ENCODE peak calls at places on chromosome 4, in eight cellular contexts. Q is mesenchymal stem cell, Z is GM23248, H is neuronal stem cell, X is MM.1S, L is fibroblast of lung, J is IMR-90, W is endothelial cell of umbilical vein. V is an unnamed sample.
A peak's percentile ranks its signal among the peaks of the same experiment; 100 is the strongest.

GRCh38 chr4:114384629-114385028 is 214.0 kb upstream of the UGT8 start:
- DNase-seq in Q (peak; percentile 56), Z (peak; percentile 76), H (no peak), X (peak; percentile 56), L (peak; percentile 76), J (peak; percentile 77), W (peak; percentile 62), V (peak; percentile 31)

GRCh38 chr4:74486905-74487304 is 42.0 kb downstream of the AREG start:
- DNase-seq in Q (no peak), Z (no peak), H (no peak), X (no peak), L (no peak), J (no peak), W (no peak), V (no peak)

GRCh38 chr4:47065099-47065498 is 33.7 kb downstream of the GABRB1 start:
- DNase-seq in Q (no peak), Z (no peak), H (no peak), X (no peak), L (peak; percentile 85), J (no peak), W (no peak), V (peak; percentile 76)

GRCh38 chr4:139177888-139178609 is 1.0 kb upstream of the ELF2 start:
- DNase-seq in Q (peak; percentile 96), Z (peak; percentile 98), H (peak; percentile 93), X (peak; percentile 95), L (peak; percentile 94), J (peak; percentile 91), W (peak; percentile 96), V (peak; percentile 87)

GRCh38 chr4:31408136-31408535 is 688.0 kb downstream of the PCDH7 start:
- DNase-seq in Q (no peak), Z (no peak), H (no peak), X (no peak), L (no peak), J (no peak), W (no peak), V (no peak)

GRCh38 chr4:99763635-99764101 is 53.0 kb upstream of the DAPP1 start:
- DNase-seq in Q (peak; percentile 68), Z (peak; percentile 97), H (no peak), X (no peak), L (peak; percentile 98), J (peak; percentile 89), W (peak; percentile 13), V (peak; percentile 92)

GRCh38 chr4:177511611-177512010 is 69.4 kb upstream of the AGA start:
- DNase-seq in Q (no peak), Z (no peak), H (no peak), X (no peak), L (no peak), J (no peak), W (no peak), V (no peak)

GRCh38 chr4:1871471-1872021 is 353 bp downstream of the NSD2 start:
- DNase-seq in Q (no peak), Z (peak; percentile 59), H (peak; percentile 59), X (peak; percentile 18), L (no peak), J (no peak), W (peak; percentile 35), V (no peak)

GRCh38 chr4:83370640-83370906 is 35.9 kb upstream of the HPSE start:
- DNase-seq in Q (peak; percentile 14), Z (peak; percentile 44), H (no peak), X (no peak), L (no peak), J (peak; percentile 24), W (no peak), V (peak; percentile 33)

GRCh38 chr4:23945521-23946017 is 55.7 kb upstream of the PPARGC1A start:
- DNase-seq in Q (peak; percentile 90), Z (peak; percentile 90), H (no peak), X (no peak), L (peak; percentile 80), J (peak; percentile 86), W (no peak), V (peak; percentile 73)

GRCh38 chr4:165709973-165710526 is 163.0 kb upstream of the TLL1 start:
- DNase-seq in Q (no peak), Z (no peak), H (no peak), X (no peak), L (no peak), J (no peak), W (no peak), V (no peak)

GRCh38 chr4:170464614-170465197 is 374.9 kb upstream of the AADAT start:
- DNase-seq in Q (no peak), Z (no peak), H (no peak), X (no peak), L (no peak), J (no peak), W (no peak), V (no peak)

GRCh38 chr4:112423591-112423990 is 92.4 kb downstream of the NEUROG2 start:
- DNase-seq in Q (no peak), Z (peak; percentile 4), H (no peak), X (no peak), L (peak; percentile 35), J (peak; percentile 36), W (no peak), V (no peak)

GRCh38 chr4:140249351-140249750 is 95.4 kb upstream of the MAML3 start:
- DNase-seq in Q (peak; percentile 49), Z (peak; percentile 21), H (no peak), X (no peak), L (peak; percentile 79), J (peak; percentile 57), W (peak; percentile 63), V (peak; percentile 32)

GRCh38 chr4:13597604-13598003 is 29.9 kb downstream of the BOD1L1 start:
- DNase-seq in Q (no peak), Z (peak; percentile 62), H (no peak), X (no peak), L (no peak), J (peak; percentile 38), W (no peak), V (no peak)

GRCh38 chr4:53465291-53465690 is 87.8 kb downstream of the FIP1L1 start:
- DNase-seq in Q (no peak), Z (no peak), H (no peak), X (no peak), L (no peak), J (peak; percentile 31), W (no peak), V (no peak)

GRCh38 chr4:6516762-6517161 is 44.3 kb upstream of the PPP2R2C start:
- DNase-seq in Q (no peak), Z (no peak), H (no peak), X (no peak), L (no peak), J (no peak), W (no peak), V (no peak)

GRCh38 chr4:165874799-165875371 is 1.8 kb downstream of the TLL1 start:
- DNase-seq in Q (peak; percentile 13), Z (no peak), H (peak; percentile 41), X (no peak), L (no peak), J (no peak), W (no peak), V (no peak)

GRCh38 chr4:2078584-2078983 is 19.5 kb downstream of the NAT8L start:
- DNase-seq in Q (no peak), Z (no peak), H (no peak), X (no peak), L (no peak), J (no peak), W (no peak), V (no peak)

DNA sequence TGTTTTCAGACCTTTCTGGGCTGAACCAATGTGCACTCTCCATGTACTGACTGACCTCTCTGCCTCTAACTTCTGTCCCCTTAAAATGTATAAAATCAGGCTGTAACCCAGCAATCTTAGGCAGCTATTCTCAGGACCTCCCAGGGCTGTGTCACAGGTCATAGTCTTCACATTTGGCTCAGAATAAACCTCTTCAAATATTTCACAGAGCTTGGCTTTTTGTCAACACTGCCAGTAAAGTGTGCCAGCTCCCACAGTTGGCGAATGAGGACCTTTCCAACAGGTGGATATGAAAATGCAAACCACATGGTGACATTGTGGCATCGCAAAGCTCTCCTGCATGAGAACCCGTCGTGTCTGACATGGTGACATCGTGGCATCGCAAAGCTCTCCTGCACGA is 76.4 kb downstream of the ACOX3 start:
- DNase-seq in Q (no peak), Z (no peak), H (no peak), X (no peak), L (no peak), J (no peak), W (no peak), V (no peak)
- H3K9me3 ChIP-seq in Q (no peaks in the 10 kb centered on the region), Z (no peaks in the 10 kb centered on the region), H (peaks cover 2% of the 10 kb centered on the region), X (no peaks in the 10 kb centered on the region), L (no peaks in the 10 kb centered on the region), J (peaks cover 1% of the 10 kb centered on the region), W (no peaks in the 10 kb centered on the region), V (peaks cover 4% of the 10 kb centered on the region)

GRCh38 chr4:123488916-123489315 is 92.3 kb downstream of the SPRY1 start:
- DNase-seq in Q (peak; percentile 91), Z (peak; percentile 65), H (no peak), X (no peak), L (peak; percentile 50), J (peak; percentile 86), W (no peak), V (peak; percentile 78)
- H3K4me2 ChIP-seq in Q (no peak overlapping the region), Z (no peak overlapping the region), H (no peak overlapping the region), X (no peak overlapping the region), L (no peak overlapping the region), J (no peak overlapping the region), W (no peak overlapping the region), V (no peak overlapping the region)

DNA sequence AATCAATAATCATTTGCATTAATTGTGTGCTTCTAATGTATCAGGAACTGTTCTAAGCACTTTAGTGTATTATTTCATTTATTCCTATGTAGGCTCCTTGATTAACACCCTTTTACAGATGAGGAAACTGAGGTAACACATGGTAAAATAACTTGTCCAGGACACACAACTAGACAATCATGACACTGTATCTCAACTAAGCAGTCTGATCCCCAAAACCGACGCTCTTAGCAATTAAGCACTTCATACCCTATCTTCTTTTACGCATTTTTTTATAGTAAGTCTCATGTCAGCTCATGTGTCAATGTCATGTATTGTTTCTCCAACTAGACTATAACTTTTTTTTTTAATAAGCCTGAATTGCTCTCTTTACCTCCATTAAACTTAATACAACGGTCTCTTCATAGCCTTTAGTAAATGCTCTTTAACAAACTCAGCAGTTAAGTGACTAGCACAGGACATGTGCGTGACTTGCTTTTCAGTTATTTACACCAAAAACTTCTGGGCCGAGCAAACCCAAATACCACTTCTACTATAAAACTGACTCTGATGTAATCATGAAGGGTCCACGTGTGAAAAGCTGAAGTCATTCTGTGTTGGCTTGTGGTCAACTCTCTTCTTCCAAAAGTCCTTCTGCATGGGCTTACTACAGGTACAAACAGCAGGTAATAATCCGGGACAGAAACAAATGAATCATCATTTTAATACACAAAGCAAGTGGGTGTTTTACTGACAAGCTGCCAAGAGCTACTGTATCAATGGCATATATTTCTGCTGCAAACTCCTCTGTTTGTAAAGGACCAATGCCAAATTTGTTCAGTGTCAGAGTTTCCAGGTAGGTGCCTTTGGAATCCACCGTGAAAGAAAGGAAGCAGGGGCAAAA is 7.9 kb upstream of the AMBN start:
- DNase-seq in Q (no peak), Z (no peak), H (no peak), X (no peak), L (no peak), J (no peak), W (no peak), V (no peak)
- H3K9ac ChIP-seq in Q (no peak overlapping the region), Z (no peak overlapping the region), H (no peak overlapping the region), X (no peak overlapping the region), L (no peak overlapping the region), J (no peak overlapping the region), W (no peak overlapping the region), V (no peak overlapping the region)

DNA sequence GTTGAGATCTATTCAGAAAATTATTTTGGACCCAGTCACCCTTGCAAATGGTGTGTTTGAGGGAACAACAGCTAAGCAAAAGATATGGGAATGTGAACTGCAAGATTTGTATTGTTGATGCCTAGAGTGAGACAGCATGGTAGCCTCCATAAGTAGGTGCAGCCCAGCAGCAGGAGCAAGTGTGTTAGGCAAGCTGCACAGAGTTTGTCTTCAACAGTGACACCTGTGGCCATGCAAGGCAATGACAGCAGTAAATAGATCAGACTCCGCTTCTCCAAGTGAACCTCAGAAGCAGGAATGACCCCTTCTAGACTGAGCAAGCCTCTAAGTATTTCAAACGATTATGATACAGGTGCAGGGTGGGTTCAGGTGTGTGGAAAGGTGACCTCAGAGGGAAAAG is 133.4 kb upstream of the MSX1 start:
- DNase-seq in Q (no peak), Z (no peak), H (no peak), X (no peak), L (no peak), J (no peak), W (no peak), V (no peak)
- H3K9me3 ChIP-seq in Q (peaks cover 36% of the 10 kb centered on the region), Z (no peaks in the 10 kb centered on the region), H (peaks cover 12% of the 10 kb centered on the region), X (no peaks in the 10 kb centered on the region), L (no peaks in the 10 kb centered on the region), J (peaks cover 20% of the 10 kb centered on the region), W (no peaks in the 10 kb centered on the region), V (peaks cover 29% of the 10 kb centered on the region)

V was measured in astrocyte.